ENCODE peak calls at places on chromosomes 3 and 15, in four cellular contexts. W is A549, B is HepG2, N is K562. L is an unnamed sample.

GRCh38 chr3:142501004-142501926 is 53.4 kb upstream of the XRN1 start:
- DNase-seq in B (no peak), W (peak), N (no peak), L (no peak)

GRCh38 chr3:124772081-124772831 is 42.0 kb downstream of the UMPS start:
- DNase-seq in N (peak), B (no peak), W (peak), L (no peak)

GRCh38 chr15:80878242-80878866 is 99.2 kb downstream of the CEMIP start:
- DNase-seq in W (no peak), B (no peak), N (no peak), L (no peak)

GRCh38 chr3:59862686-59863085 is 812.9 kb upstream of the CFAP20DC start:
- DNase-seq in N (peak), W (no peak), B (no peak), L (no peak)

GRCh38 chr3:158086776-158087175 is 19.4 kb downstream of the SHOX2 start:
- DNase-seq in N (no peak), B (no peak), W (no peak), L (no peak)

GRCh38 chr15:92843326-92843725 is 56.8 kb upstream of the CHD2 start:
- DNase-seq in W (no peak), B (no peak), N (no peak), L (no peak)

GRCh38 chr15:77966540-77967290 is 110.8 kb downstream of the TBC1D2B start:
- DNase-seq in W (peak), B (peak), N (peak), L (no peak)

GRCh38 chr3:52846427-52846983 is 11.7 kb upstream of the MUSTN1 start:
- DNase-seq in W (no peak), B (no peak), N (no peak), L (no peak)

GRCh38 chr15:95292790-95293450 is 1037.6 kb upstream of the NR2F2 start:
- DNase-seq in W (no peak), B (no peak), N (no peak), L (no peak)

GRCh38 chr15:35827156-35827555 is 281.2 kb upstream of the DPH6 start:
- DNase-seq in B (no peak), W (no peak), N (no peak), L (no peak)

GRCh38 chr3:135134717-135135116 is 339.7 kb downstream of the EPHB1 start:
- DNase-seq in B (no peak), N (no peak), W (no peak), L (no peak)

GRCh38 chr3:13112521-13113345 is 39.5 kb upstream of the IQSEC1 start:
- DNase-seq in N (no peak), B (no peak), W (no peak), L (no peak)

GRCh38 chr3:80051602-80051962 is 283.8 kb upstream of the ROBO1 start:
- DNase-seq in N (no peak), W (no peak), B (no peak), L (no peak)

GRCh38 chr3:36700537-36701248 is 63.7 kb downstream of the DCLK3 start:
- DNase-seq in W (peak), N (peak), B (peak), L (no peak)

GRCh38 chr15:80694624-80695098 is 449 bp upstream of the ABHD17C start:
- DNase-seq in W (peak), B (no peak), N (peak), L (no peak)

GRCh38 chr3:195302436-195302835 is 31.5 kb upstream of the XXYLT1 start:
- DNase-seq in B (no peak), N (no peak), W (no peak), L (no peak)

GRCh38 chr3:102195198-102195948 is 239.4 kb upstream of the ZPLD1 start:
- DNase-seq in B (no peak), N (no peak), W (peak), L (no peak)

GRCh38 chr15:36256258-36256825 is 323.1 kb upstream of the CDIN1 start:
- DNase-seq in W (no peak), N (no peak), B (no peak), L (no peak)

DNA sequence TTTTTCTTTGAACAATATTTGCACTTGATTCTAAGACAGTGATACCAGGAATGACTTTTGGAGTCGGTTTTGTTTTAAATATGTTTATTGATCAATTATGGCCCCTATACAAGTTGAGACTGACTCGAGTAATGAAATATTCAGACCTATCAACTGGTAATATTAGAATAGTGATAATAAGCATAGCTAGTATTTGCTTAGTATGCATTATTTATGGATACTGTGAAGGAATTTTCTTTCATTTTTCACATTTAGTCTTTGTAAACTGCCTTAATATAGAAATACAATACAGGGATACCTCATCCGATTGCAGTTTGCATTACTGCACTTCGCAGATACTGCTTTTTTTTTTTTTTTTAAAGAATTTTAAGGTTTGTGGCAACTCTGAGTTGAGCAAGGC is 107.9 kb downstream of the CNTN4 start:
- DNase-seq in W (no peak), B (no peak), N (no peak), L (no peak)
- TF ChIP-seq CHD4 in W (no peak), B (no peak), N (no peak), L (no peak)

GRCh38 chr3:83813176-83813575 is 1145.6 kb upstream of the CADM2 start:
- DNase-seq in W (no peak), B (no peak), N (no peak), L (no peak)
- TF ChIP-seq CHD4 in W (no peak), B (no peak), N (no peak), L (no peak)

GRCh38 chr15:64016257-64016656 is 30.0 kb downstream of the DAPK2 start:
- DNase-seq in B (no peak), W (no peak), N (no peak), L (no peak)

GRCh38 chr15:64014995-64015394 is 31.3 kb downstream of the DAPK2 start:
- DNase-seq in N (no peak), B (no peak), W (no peak), L (no peak)

GRCh38 chr15:64017591-64018163 is 28.6 kb downstream of the DAPK2 start:
- DNase-seq in W (no peak), B (no peak), N (no peak), L (no peak)

GRCh38 chr15:64019764-64020163 is 26.5 kb downstream of the DAPK2 start:
- DNase-seq in W (peak), N (no peak), B (peak), L (peak)

GRCh38 chr15:64017082-64017588 is 29.1 kb downstream of the DAPK2 start:
- DNase-seq in B (peak), W (peak), N (no peak), L (no peak)
- TF ChIP-seq CHD4 in B (no peak), W (no peak), N (no peak), L (no peak)

GRCh38 chr3:5188419-5189405 is 1.2 kb downstream of the EDEM1 start:
- DNase-seq in B (peak), W (peak), N (peak), L (no peak)
- TF ChIP-seq CHD4 in B (no peak), W (no peak), N (no peak), L (no peak)

DNA sequence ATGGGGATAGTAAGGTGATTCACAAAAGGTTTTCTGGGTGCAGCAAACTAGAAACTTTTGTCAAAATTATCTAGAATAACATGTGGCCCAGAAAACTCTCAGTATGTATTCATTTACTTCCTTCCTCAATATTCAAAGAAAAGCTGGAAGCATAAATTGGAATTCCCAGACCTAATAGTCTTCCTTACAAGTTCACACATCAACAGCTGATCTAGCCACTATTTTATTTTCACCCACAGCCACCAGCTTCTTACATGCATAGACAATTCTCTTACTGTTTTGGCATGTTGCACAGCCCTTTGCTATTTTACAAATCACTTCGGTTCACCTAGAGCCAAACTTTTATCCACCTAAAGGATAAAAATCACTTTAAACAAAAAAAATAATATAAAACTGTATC is 647.8 kb upstream of the CCDC54 start:
- DNase-seq in B (no peak), W (no peak), N (no peak), L (no peak)
- TF ChIP-seq CHD4 in B (no peak), W (no peak), N (no peak), L (no peak)

L was measured in GM12878.